ENCODE peak calls at places on chromosomes 4 and X, in eight cellular contexts. V is RKO; C is AG08396; Z is anterior cingulate cortex; Q is HFFc6; L is activated CD8-positive, alpha-beta memory T cell treated with anti-CD3 and anti-CD28 coated beads for 1 hour; J is effector memory CD8-positive, alpha-beta T cell; N is MV-4-11. M is an unnamed sample.

GRCh38 chr4:139167774-139168444 is 9.1 kb downstream of the ELF2 start:
- DNase-seq in J (no peak), C (peak; percentile 55), V (peak; percentile 68), N (peak; percentile 89), Q (peak; percentile 57), Z (no peak), L (no peak), M (peak; percentile 19)

GRCh38 chr4:184268574-184269160 is 51.0 kb upstream of the ENPP6 start:
- DNase-seq in J (no peak), V (peak; percentile 48), C (no peak), Q (no peak), N (no peak), L (no peak), Z (no peak), M (no peak)

GRCh38 chr4:153573881-153574807 is 108.0 kb downstream of the TMEM131L start:
- DNase-seq in L (no peak), V (peak; percentile 63), Q (peak; percentile 72), C (peak; percentile 50), N (peak; percentile 61), J (peak; percentile 53), Z (peak; percentile 34), M (peak; percentile 60)

GRCh38 chr4:142091085-142091513 is 454.7 kb downstream of the IL15 start:
- DNase-seq in N (no peak), Q (peak; percentile 95), L (no peak), Z (no peak), C (peak; percentile 53), V (peak; percentile 18), J (no peak), M (no peak)

GRCh38 chr4:181592221-181592745 is 650.9 kb upstream of the TENM3 start:
- DNase-seq in L (no peak), C (no peak), Q (no peak), N (peak; percentile 16), V (no peak), Z (no peak), J (no peak), M (no peak)

GRCh38 chr4:54230479-54231418 is 1.7 kb downstream of the PDGFRA start:
- DNase-seq in N (no peak), V (no peak), Z (no peak), C (peak; percentile 55), J (no peak), L (no peak), Q (no peak), M (no peak)

GRCh38 chr4:23374280-23374679 is 515.6 kb downstream of the PPARGC1A start:
- DNase-seq in C (no peak), L (no peak), N (no peak), Q (no peak), V (no peak), Z (no peak), J (no peak), M (no peak)

GRCh38 chr4:127630152-127630551 is 2.6 kb upstream of the INTU start:
- DNase-seq in C (no peak), V (no peak), J (no peak), Z (no peak), L (no peak), N (no peak), Q (no peak), M (no peak)

GRCh38 chr4:98558366-98558765 is 100.0 kb downstream of the TSPAN5 start:
- DNase-seq in J (no peak), C (no peak), V (no peak), Q (no peak), L (no peak), Z (no peak), N (no peak), M (no peak)

GRCh38 chrX:1658083-1658463 is 43.2 kb downstream of the ASMT start:
- DNase-seq in V (no peak), Z (no peak), Q (no peak), N (no peak), J (no peak), L (no peak), C (no peak), M (peak; percentile 10)

GRCh38 chr4:104860227-104861123 is 286.2 kb upstream of the TET2 start:
- DNase-seq in C (peak; percentile 38), J (peak; percentile 20), N (peak; percentile 73), Z (peak; percentile 4), L (no peak), V (peak; percentile 75), Q (peak; percentile 64), M (peak; percentile 27)

GRCh38 chr4:83178029-83178428 is 63.5 kb upstream of the PLAC8 start:
- DNase-seq in Q (no peak), J (no peak), V (no peak), C (no peak), L (no peak), N (no peak), Z (no peak), M (no peak)

GRCh38 chrX:113390531-113390930 is 549.9 kb upstream of the AMOT start:
- DNase-seq in N (no peak), J (no peak), V (no peak), C (no peak), Z (no peak), L (no peak), Q (no peak), M (no peak)

GRCh38 chrX:52138830-52139544 is 45.7 kb upstream of the MAGED4 start:
- DNase-seq in C (no peak), Q (no peak), N (no peak), V (no peak), Z (no peak), J (no peak), L (no peak), M (no peak)

GRCh38 chrX:85569691-85570090 is 190.2 kb upstream of the POF1B start:
- DNase-seq in N (no peak), Z (no peak), L (no peak), J (no peak), V (no peak), Q (no peak), C (no peak), M (no peak)

GRCh38 chr4:123649644-123650356 is 253.2 kb downstream of the SPRY1 start:
- DNase-seq in L (no peak), V (no peak), Z (no peak), J (no peak), Q (peak; percentile 77), N (no peak), C (peak; percentile 49), M (no peak)

GRCh38 chr4:53558061-53558801 is 33.1 kb downstream of the LNX1 start:
- DNase-seq in V (no peak), L (no peak), J (no peak), N (peak; percentile 59), Z (peak; percentile 67), C (no peak), Q (no peak), M (no peak)

GRCh38 chr4:59553739-59554126 is 1646.4 kb upstream of the ADGRL3 start:
- DNase-seq in Q (peak; percentile 12), N (no peak), J (no peak), V (peak; percentile 88), Z (no peak), L (no peak), C (peak; percentile 26), M (no peak)

GRCh38 chr4:103994059-103994458 is 274.3 kb upstream of the TACR3 start:
- DNase-seq in Q (peak; percentile 7), C (no peak), J (no peak), L (no peak), N (no peak), Z (no peak), V (peak; percentile 45), M (no peak)

GRCh38 chrX:12065251-12065650 is 73.0 kb upstream of the FRMPD4 start:
- DNase-seq in L (no peak), N (no peak), J (no peak), V (peak; percentile 54), Q (no peak), Z (peak; percentile 12), C (peak; percentile 14), M (no peak)

GRCh38 chrX:47723689-47724088 is 64.7 kb upstream of the UXT start:
- DNase-seq in J (no peak), C (no peak), L (no peak), Z (no peak), V (no peak), N (no peak), Q (no peak), M (no peak)

GRCh38 chr4:37873383-37873782 is 17.5 kb upstream of the TBC1D1 start:
- DNase-seq in N (peak; percentile 59), Q (peak; percentile 38), V (peak; percentile 52), L (no peak), Z (no peak), C (no peak), J (no peak), M (no peak)

GRCh38 chr4:75939890-75940691 is 722 bp downstream of the NAAA start:
- DNase-seq in L (peak; percentile 27), C (peak; percentile 87), Q (peak; percentile 35), Z (peak; percentile 13), N (peak; percentile 42), V (peak; percentile 81), J (peak; percentile 56), M (peak; percentile 64)

GRCh38 chr4:148542922-148543623 is 100.9 kb upstream of the NR3C2 start:
- DNase-seq in J (no peak), C (no peak), Q (no peak), N (no peak), L (no peak), V (peak; percentile 11), Z (no peak), M (no peak)

GRCh38 chrX:72382199-72382590 is 76.5 kb upstream of the CITED1 start:
- DNase-seq in Z (no peak), J (no peak), Q (no peak), C (no peak), V (no peak), L (no peak), N (peak; percentile 76), M (no peak)

GRCh38 chr4:16715482-16715881 is 183.0 kb downstream of the LDB2 start:
- DNase-seq in C (no peak), J (no peak), Q (no peak), N (peak; percentile 4), V (no peak), Z (no peak), L (no peak), M (no peak)

GRCh38 chrX:33434256-33435092 is 223.1 kb upstream of the DMD start:
- DNase-seq in J (no peak), V (peak; percentile 65), Q (peak; percentile 7), Z (peak; percentile 8), N (no peak), L (no peak), C (peak; percentile 24), M (peak; percentile 20)

GRCh38 chr4:336893-337142 is 796 bp upstream of the ZNF141 start:
- DNase-seq in C (no peak), L (no peak), Z (no peak), Q (no peak), N (no peak), J (no peak), V (no peak), M (no peak)

GRCh38 chrX:114798902-114799301 is 215.0 kb downstream of the HTR2C start:
- DNase-seq in V (peak; percentile 67), N (no peak), J (no peak), C (no peak), Z (no peak), Q (no peak), L (no peak), M (no peak)

GRCh38 chrX:131677655-131678628 is 134.1 kb downstream of the OR13H1 start:
- DNase-seq in J (peak; percentile 0), L (peak; percentile 3), V (peak; percentile 62), Z (no peak), Q (no peak), C (peak; percentile 62), N (no peak), M (no peak)

GRCh38 chr4:932713-933070 is 432 bp downstream of the TMEM175 start:
- DNase-seq in L (no peak), J (no peak), Z (no peak), V (peak; percentile 35), Q (no peak), C (no peak), N (no peak), M (no peak)

GRCh38 chr4:1212546-1213335 is 36.2 kb downstream of the CTBP1 start:
- DNase-seq in J (no peak), Q (no peak), C (no peak), Z (no peak), V (no peak), L (no peak), N (no peak), M (no peak)

GRCh38 chrX:143536176-143536575 is 18.9 kb upstream of the SPANXN3 start:
- DNase-seq in V (no peak), J (no peak), Q (no peak), Z (no peak), L (no peak), N (no peak), C (no peak), M (no peak)